ENCODE peak calls at places on chromosomes 3 and 15, in seven cellular contexts. B is esophagus squamous epithelium, P is AG10803, C is upper lobe of right lung, Z is sigmoid colon, G is GM12864, N is HFF-Myc. H is an unnamed sample.

GRCh38 chr15:29815000-29815704 is 7.1 kb downstream of the TJP1 start:
- DNase-seq in B (no peak), P (peak; percentile 24), C (no peak), Z (no peak), G (no peak), N (no peak), H (no peak)

GRCh38 chr3:125121246-125122010 is 65.6 kb upstream of the HEG1 start:
- DNase-seq in B (no peak), P (no peak), C (no peak), Z (no peak), G (peak; percentile 73), N (no peak), H (no peak)

GRCh38 chr3:106386050-106386449 is 517.2 kb upstream of the CBLB start:
- DNase-seq in B (no peak), P (no peak), C (no peak), Z (no peak), G (no peak), N (no peak), H (no peak)

GRCh38 chr3:29004885-29005599 is 275.8 kb upstream of the RBMS3 start:
- DNase-seq in B (no peak), P (no peak), C (no peak), Z (no peak), G (peak; percentile 35), N (no peak), H (no peak)

GRCh38 chr3:179991104-179991503 is 45.6 kb downstream of the PEX5L start:
- DNase-seq in B (no peak), P (no peak), C (no peak), Z (no peak), G (no peak), N (no peak), H (no peak)

GRCh38 chr15:26294062-26294689 is 431.0 kb upstream of the ATP10A start:
- DNase-seq in B (no peak), P (no peak), C (no peak), Z (no peak), G (no peak), N (no peak), H (no peak)

GRCh38 chr15:59170295-59170881 is 36.3 kb upstream of the LDHAL6B start:
- DNase-seq in B (no peak), P (peak; percentile 99), C (peak; percentile 65), Z (no peak), G (no peak), N (peak; percentile 98), H (peak; percentile 88)

GRCh38 chr3:55406666-55407425 is 80.3 kb downstream of the WNT5A start:
- DNase-seq in B (no peak), P (peak; percentile 11), C (no peak), Z (no peak), G (no peak), N (no peak), H (no peak)

GRCh38 chr15:36972704-36973103 is 127.6 kb downstream of the MEIS2 start:
- DNase-seq in B (no peak), P (no peak), C (no peak), Z (no peak), G (no peak), N (no peak), H (no peak)

GRCh38 chr15:85030301-85031049 is 48.8 kb downstream of the PDE8A start:
- DNase-seq in B (no peak), P (peak; percentile 42), C (no peak), Z (no peak), G (no peak), N (no peak), H (no peak)

GRCh38 chr15:45589296-45589695 is 2.1 kb downstream of the BLOC1S6 start:
- DNase-seq in B (no peak), P (no peak), C (no peak), Z (no peak), G (no peak), N (no peak), H (no peak)

GRCh38 chr15:79283252-79284048 is 928 bp downstream of the ANKRD34C start:
- DNase-seq in B (no peak), P (peak; percentile 17), C (peak; percentile 73), Z (no peak), G (no peak), N (no peak), H (no peak)

GRCh38 chr3:56720836-56721235 is 37.8 kb upstream of the TASOR start:
- DNase-seq in B (no peak), P (no peak), C (no peak), Z (no peak), G (no peak), N (no peak), H (no peak)

GRCh38 chr15:62895139-62895866 is 147.2 kb upstream of the TPM1 start:
- DNase-seq in B (no peak), P (peak; percentile 60), C (no peak), Z (no peak), G (no peak), N (no peak), H (no peak)

GRCh38 chr3:136350132-136350531 is 100.0 kb downstream of the PCCB start:
- DNase-seq in B (no peak), P (peak; percentile 98), C (no peak), Z (peak; percentile 73), G (no peak), N (peak; percentile 53), H (peak; percentile 89)

GRCh38 chr15:40103124-40103858 is 5.4 kb downstream of the BMF start:
- DNase-seq in B (no peak), P (peak; percentile 88), C (peak; percentile 92), Z (peak; percentile 96), G (no peak), N (no peak), H (peak; percentile 48)

GRCh38 chr15:23881299-23881698 is 194.2 kb upstream of the NDN start:
- DNase-seq in B (no peak), P (no peak), C (no peak), Z (no peak), G (no peak), N (no peak), H (no peak)

GRCh38 chr3:130601662-130602061 is 84.7 kb downstream of the COL6A6 start:
- DNase-seq in B (no peak), P (no peak), C (no peak), Z (no peak), G (no peak), N (no peak), H (no peak)

GRCh38 chr3:129618901-129619671 is 12.6 kb upstream of the PLXND1 start:
- DNase-seq in B (no peak), P (no peak), C (peak; percentile 62), Z (no peak), G (no peak), N (no peak), H (no peak)

GRCh38 chr3:66962624-66963023 is 35.5 kb upstream of the KBTBD8 start:
- DNase-seq in B (no peak), P (no peak), C (no peak), Z (no peak), G (no peak), N (no peak), H (no peak)

DNA sequence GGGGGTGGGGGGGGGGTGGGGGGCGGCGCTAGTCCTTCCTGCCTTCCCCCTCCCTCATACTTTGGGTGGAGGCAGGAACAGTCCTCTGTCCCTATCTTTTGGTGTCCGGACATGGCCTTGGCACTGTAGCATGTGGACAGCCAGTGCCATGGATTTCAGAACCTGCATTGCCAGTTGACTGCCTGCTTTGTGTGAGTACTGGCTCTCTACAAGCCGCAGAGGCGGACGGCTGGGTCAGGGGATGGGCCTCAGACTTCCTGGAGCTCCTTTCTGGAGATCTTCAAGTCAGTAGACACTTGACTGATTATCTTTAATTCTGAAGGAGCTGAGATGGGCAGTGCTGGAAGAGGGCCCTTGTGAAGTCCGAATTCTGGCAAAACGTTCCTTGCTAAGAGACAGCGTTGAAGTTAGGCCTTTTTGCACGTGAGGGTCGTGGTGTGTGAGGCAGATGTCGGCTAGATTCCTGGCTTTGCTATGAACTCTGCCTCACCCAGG is 2.5 kb downstream of the CLDN11 start:
- DNase-seq in B (no peak), P (peak; percentile 51), C (no peak), Z (no peak), G (no peak), N (peak; percentile 29), H (no peak)
- H3K4me3 ChIP-seq in B (peak overlapping the region; percentile 51), P (peak overlapping the region; percentile 92), C (peak overlapping the region; percentile 53), Z (no peak overlapping the region), G (no peak overlapping the region), N (peak overlapping the region; percentile 50), H (no peak overlapping the region)

GRCh38 chr3:172188511-172188910 is 149.1 kb downstream of the FNDC3B start:
- DNase-seq in B (no peak), P (no peak), C (no peak), Z (no peak), G (no peak), N (no peak), H (no peak)

GRCh38 chr3:172189987-172190603 is 150.7 kb downstream of the FNDC3B start:
- DNase-seq in B (no peak), P (no peak), C (no peak), Z (no peak), G (no peak), N (no peak), H (no peak)

GRCh38 chr3:172189213-172189612 is 149.8 kb downstream of the FNDC3B start:
- DNase-seq in B (no peak), P (no peak), C (no peak), Z (no peak), G (no peak), N (no peak), H (no peak)

GRCh38 chr3:172186607-172187006 is 147.2 kb downstream of the FNDC3B start:
- DNase-seq in B (no peak), P (no peak), C (no peak), Z (no peak), G (no peak), N (no peak), H (no peak)

GRCh38 chr3:172187511-172187910 is 148.1 kb downstream of the FNDC3B start:
- DNase-seq in B (no peak), P (no peak), C (no peak), Z (no peak), G (no peak), N (no peak), H (no peak)
- TF ChIP-seq CTCF in B (no peak), P (no peak), C (no peak), Z (no peak), G (no peak), N (no peak), H (no peak)

GRCh38 chr15:69253156-69253555 is 45.6 kb upstream of the PAQR5 start:
- DNase-seq in B (no peak), P (peak; percentile 57), C (no peak), Z (no peak), G (no peak), N (peak; percentile 64), H (peak; percentile 56)
- H3K4me3 ChIP-seq in B (no peak overlapping the region), P (no peak overlapping the region), C (no peak overlapping the region), Z (no peak overlapping the region), G (no peak overlapping the region), N (no peak overlapping the region), H (no peak overlapping the region)

GRCh38 chr15:87608238-87609028 is 648.1 kb downstream of the NTRK3 start:
- DNase-seq in B (no peak), P (no peak), C (no peak), Z (no peak), G (no peak), N (no peak), H (no peak)

GRCh38 chr15:87609909-87610308 is 646.6 kb downstream of the NTRK3 start:
- DNase-seq in B (no peak), P (no peak), C (no peak), Z (no peak), G (no peak), N (no peak), H (no peak)

GRCh38 chr15:87599616-87600015 is 656.9 kb downstream of the NTRK3 start:
- DNase-seq in B (no peak), P (no peak), C (no peak), Z (no peak), G (no peak), N (no peak), H (no peak)

GRCh38 chr15:87609474-87609873 is 647.1 kb downstream of the NTRK3 start:
- DNase-seq in B (no peak), P (peak; percentile 92), C (no peak), Z (no peak), G (no peak), N (peak; percentile 93), H (peak; percentile 67)

GRCh38 chr15:87604857-87605446 is 651.6 kb downstream of the NTRK3 start:
- DNase-seq in B (no peak), P (no peak), C (no peak), Z (no peak), G (no peak), N (no peak), H (no peak)
- TF ChIP-seq CTCF in B (no peak), P (peak; percentile 45), C (peak; percentile 51), Z (no peak), G (peak; percentile 43), N (peak; percentile 55), H (peak; percentile 45)

H was measured in AG09309.